ENCODE peak calls at places on chromosomes 2 and 18, in four cellular contexts. U, E, R and Q are unnamed samples.

GRCh38 chr2:56012216-56012615 is 88.6 kb upstream of the EFEMP1 start:
- DNase-seq in U (no peak), E (no peak), R (no peak), Q (no peak)

GRCh38 chr2:234733795-234734600 is 217.8 kb upstream of the SH3BP4 start:
- DNase-seq in R (no peak), E (no peak), U (no peak), Q (no peak)

GRCh38 chr2:127065299-127065931 is 41.5 kb downstream of the BIN1 start:
- DNase-seq in R (no peak), E (no peak), U (no peak), Q (no peak)

GRCh38 chr2:189442468-189442867 is 1.2 kb downstream of the WDR75 start:
- DNase-seq in U (no peak), R (no peak), E (no peak), Q (no peak)

GRCh38 chr2:55175254-55176093 is 56.6 kb downstream of the CLHC1 start:
- DNase-seq in R (no peak), U (peak; percentile 87), E (peak; percentile 87), Q (no peak)

GRCh38 chr2:56168163-56168562 is 15.6 kb upstream of the CCDC85A start:
- DNase-seq in E (no peak), R (no peak), U (no peak), Q (no peak)

GRCh38 chr18:48228301-48228715 is 180.9 kb downstream of the ZBTB7C start:
- DNase-seq in U (no peak), R (no peak), E (no peak), Q (peak; percentile 56)

GRCh38 chr2:54724560-54725342 is 1.3 kb downstream of the EML6 start:
- DNase-seq in R (no peak), U (peak; percentile 30), E (no peak), Q (peak; percentile 42)

GRCh38 chr2:158211516-158211915 is 109.8 kb downstream of the UPP2 start:
- DNase-seq in R (no peak), U (no peak), E (no peak), Q (no peak)

GRCh38 chr18:75209129-75209951 is at the start of gene PTGR3:
- DNase-seq in R (peak; percentile 44), U (peak; percentile 76), E (peak; percentile 73), Q (peak; percentile 84)

GRCh38 chr2:62306751-62307468 is 111.0 kb downstream of the B3GNT2 start:
- DNase-seq in R (no peak), U (no peak), E (peak; percentile 6), Q (no peak)

GRCh38 chr2:28661589-28662001 is 90.0 kb upstream of the PPP1CB start:
- DNase-seq in E (peak; percentile 88), R (no peak), U (no peak), Q (no peak)

GRCh38 chr18:79738041-79738461 is 58.4 kb downstream of the CTDP1 start:
- DNase-seq in U (no peak), R (no peak), E (no peak), Q (no peak)

GRCh38 chr18:79736230-79736629 is 56.6 kb downstream of the CTDP1 start:
- DNase-seq in E (no peak), U (no peak), R (no peak), Q (no peak)

GRCh38 chr18:79736846-79737245 is 57.2 kb downstream of the CTDP1 start:
- DNase-seq in R (no peak), U (no peak), E (no peak), Q (no peak)

GRCh38 chr18:79738565-79739439 is 58.9 kb upstream of the KCNG2 start:
- DNase-seq in E (no peak), U (no peak), R (no peak), Q (no peak)

GRCh38 chr18:79737426-79737825 is 57.8 kb downstream of the CTDP1 start:
- DNase-seq in U (no peak), R (no peak), E (no peak), Q (no peak)
- TF ChIP-seq CTCF in U (no peak), R (no peak), E (no peak), Q (no peak)

DNA sequence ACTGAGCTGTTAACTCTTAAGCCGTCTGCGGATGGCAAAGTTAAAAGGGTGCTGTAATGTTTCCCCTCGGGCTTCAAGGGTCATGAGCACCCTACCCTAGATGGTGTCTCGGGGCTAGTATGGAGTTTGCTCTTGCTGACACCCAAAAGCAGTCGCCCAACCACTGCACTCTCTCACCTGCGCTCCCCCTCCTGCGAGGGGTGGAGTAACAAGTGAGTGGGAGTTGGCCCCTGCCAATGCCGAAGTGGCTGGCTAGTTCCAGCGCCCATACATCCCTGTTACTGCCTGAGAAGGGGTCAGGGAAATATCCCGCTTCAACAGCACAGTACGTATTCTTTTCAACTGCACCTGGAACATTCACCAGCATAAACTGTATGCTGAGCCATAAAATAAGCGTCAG is 47.5 kb downstream of the FAM117B start:
- DNase-seq in R (no peak), E (no peak), U (no peak), Q (no peak)
- TF ChIP-seq POLR2A in R (no peak), E (no peak), U (no peak), Q (no peak)

GRCh38 chr18:46098616-46098933 is 479 bp upstream of the ATP5F1A start:
- DNase-seq in R (no peak), U (no peak), E (no peak), Q (no peak)
- H3K4me3 ChIP-seq in R (peak overlapping the region; percentile 67), U (peak overlapping the region; percentile 98), E (peak overlapping the region; percentile 91), Q (peak overlapping the region; percentile 89)

DNA sequence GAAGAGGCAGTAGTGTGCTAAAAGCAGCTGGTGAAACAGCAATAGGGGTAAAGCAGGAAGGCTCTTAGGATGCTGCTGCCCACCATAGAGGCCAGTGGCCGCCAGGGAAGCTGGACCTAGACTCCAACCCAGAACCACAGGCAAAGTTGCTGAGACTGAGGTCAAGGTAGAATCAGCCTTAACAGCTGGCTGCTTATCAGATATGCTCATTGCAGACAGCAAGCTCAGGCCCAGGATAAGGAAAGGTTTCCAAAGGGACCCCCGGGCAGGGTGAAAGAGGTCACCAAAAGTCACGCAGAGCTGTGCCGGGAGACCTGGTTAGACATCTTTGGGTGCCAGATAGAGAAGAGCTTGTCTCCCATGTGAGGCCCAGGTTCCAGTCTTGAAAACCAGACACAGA is 42.9 kb upstream of the EPG5 start:
- DNase-seq in E (no peak), U (no peak), R (no peak), Q (no peak)
- TF ChIP-seq CTCF in E (no peak), U (no peak), R (no peak), Q (no peak)

DNA sequence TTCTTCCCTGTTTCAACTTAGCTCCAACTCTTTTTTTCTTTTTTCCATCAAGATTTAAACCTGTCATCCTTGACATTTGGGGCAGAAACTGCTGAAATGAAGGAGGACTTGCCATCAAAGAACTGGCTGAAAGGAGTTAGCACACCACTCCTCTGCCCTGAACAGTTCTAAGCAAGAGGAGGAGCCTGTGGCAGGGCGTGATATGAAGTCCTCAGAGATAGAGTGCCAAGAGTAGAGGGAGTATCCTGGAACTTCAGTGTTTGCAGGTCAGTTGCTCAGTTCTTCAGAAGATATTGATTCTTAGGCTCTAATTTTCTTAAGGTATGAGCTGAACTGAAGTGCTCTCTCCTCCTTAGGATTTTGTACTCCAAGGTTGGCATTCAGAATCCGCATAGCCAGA is 15.2 kb downstream of the NABP1 start:
- DNase-seq in U (no peak), R (no peak), E (no peak), Q (no peak)
- TF ChIP-seq POLR2A in U (no peak), R (no peak), E (no peak), Q (no peak)

DNA sequence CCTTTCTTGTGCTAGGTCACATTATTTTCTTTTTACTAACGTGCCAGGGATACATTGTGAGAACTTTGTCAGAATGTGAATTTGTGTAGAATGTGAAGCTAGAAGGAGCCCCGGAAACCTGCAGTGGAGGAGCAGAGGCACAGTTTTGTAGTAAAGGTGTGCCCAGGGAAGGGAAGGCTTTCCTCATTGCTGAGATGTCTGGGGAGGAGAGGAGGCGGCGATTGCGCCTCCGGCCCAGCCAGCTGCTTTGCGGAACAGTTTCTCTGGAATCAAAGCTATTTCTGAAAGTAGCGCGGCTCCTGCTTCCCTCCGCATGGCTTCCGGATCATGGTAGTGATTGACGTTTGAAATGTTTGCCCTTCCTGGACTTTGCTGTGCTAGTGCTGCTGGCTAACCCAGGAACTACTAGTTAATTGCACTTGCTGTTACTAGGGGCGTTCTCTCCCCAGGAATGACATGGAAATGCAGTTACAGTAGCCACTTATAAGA is 83.1 kb upstream of the RBM44 start:
- DNase-seq in U (no peak), E (no peak), R (no peak), Q (no peak)
- H3K4me3 ChIP-seq in U (no peak overlapping the region), E (no peak overlapping the region), R (no peak overlapping the region), Q (peak overlapping the region; percentile 43)

GRCh38 chr18:22168360-22168921 is 948 bp upstream of the GATA6 start:
- DNase-seq in R (no peak), U (peak; percentile 60), E (no peak), Q (peak; percentile 73)
- TF ChIP-seq CTCF in R (no peak), U (no peak), E (no peak), Q (peak; percentile 14)

DNA sequence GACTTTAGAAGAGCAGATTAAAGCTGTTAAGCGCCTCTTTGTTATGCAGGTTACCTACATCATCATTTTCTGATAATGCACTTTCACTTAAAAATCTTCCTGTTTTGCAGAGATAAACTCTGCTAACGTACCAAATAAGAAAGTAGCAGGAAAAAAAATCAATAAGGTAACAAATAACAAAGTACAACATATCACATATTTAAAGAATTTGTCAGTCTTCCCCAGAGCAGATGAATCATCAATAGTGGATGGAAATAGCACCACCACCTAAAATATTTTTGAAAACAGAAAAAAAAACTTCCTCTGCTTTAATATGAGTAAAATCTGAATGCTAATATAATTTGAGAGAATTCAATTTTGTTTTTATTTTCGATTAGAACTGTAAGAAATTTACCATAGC is 1279.6 kb downstream of the LRP1B start:
- DNase-seq in R (no peak), E (peak; percentile 1), U (no peak), Q (no peak)
- TF ChIP-seq POLR2A in R (no peak), E (no peak), U (no peak), Q (no peak)

GRCh38 chr2:83695530-83695929 is 763.5 kb downstream of the SUCLG1 start:
- DNase-seq in U (no peak), R (no peak), E (no peak), Q (no peak)
- H3K4me3 ChIP-seq in U (no peak overlapping the region), R (no peak overlapping the region), E (no peak overlapping the region), Q (no peak overlapping the region)